ENCODE peak calls at places on chromosomes 12 and 14, in nine cellular contexts. One of them, this sample, is unnamed.

GRCh38 chr12:119176267-119177055 is 2.3 kb upstream of the HSPB8 start:
- DNase-seq in DMS153: peak; percentile 67
- DNase-seq in CD4-positive, alpha-beta memory T cell: no peak
- DNase-seq in stimulated activated CD8-positive, alpha-beta memory T cell treated with anti-CD3 and anti-CD28 coated beads, Interleukin-12 subunit alpha, Interleukin-12 subunit beta, amount 100 ng/mL, for 1 hour: no peak
- DNase-seq in stimulated activated CD4-positive, alpha-beta T cell treated with anti-CD3 and anti-CD28 coated beads, Interleukin-12 subunit alpha, Interleukin-12 subunit beta, amount 100 ng/mL, for 4 hours: no peak
- DNase-seq in activated naive CD4-positive, alpha-beta T cell treated with anti-CD3 and anti-CD28 coated beads, Interleukin-2, amount 10 ng/mL, durations not matched to agents 7 days and 5 days: no peak
- DNase-seq in NCI-H1105: no peak
- DNase-seq in nucleus accumbens: peak; percentile 14
- DNase-seq in GM23338: peak; percentile 45
- DNase-seq in this sample: peak; percentile 94

GRCh38 chr12:105580841-105581352 is 250.4 kb downstream of the C12orf75 start:
- DNase-seq in DMS153: no peak
- DNase-seq in CD4-positive, alpha-beta memory T cell: no peak
- DNase-seq in stimulated activated CD8-positive, alpha-beta memory T cell treated with anti-CD3 and anti-CD28 coated beads, Interleukin-12 subunit alpha, Interleukin-12 subunit beta, amount 100 ng/mL, for 1 hour: no peak
- DNase-seq in stimulated activated CD4-positive, alpha-beta T cell treated with anti-CD3 and anti-CD28 coated beads, Interleukin-12 subunit alpha, Interleukin-12 subunit beta, amount 100 ng/mL, for 4 hours: no peak
- DNase-seq in activated naive CD4-positive, alpha-beta T cell treated with anti-CD3 and anti-CD28 coated beads, Interleukin-2, amount 10 ng/mL, durations not matched to agents 7 days and 5 days: no peak
- DNase-seq in NCI-H1105: no peak
- DNase-seq in nucleus accumbens: no peak
- DNase-seq in GM23338: no peak
- DNase-seq in this sample: peak; percentile 2

GRCh38 chr12:107122452-107122958 is 29.2 kb upstream of the CRY1 start:
- DNase-seq in DMS153: no peak
- DNase-seq in CD4-positive, alpha-beta memory T cell: no peak
- DNase-seq in stimulated activated CD8-positive, alpha-beta memory T cell treated with anti-CD3 and anti-CD28 coated beads, Interleukin-12 subunit alpha, Interleukin-12 subunit beta, amount 100 ng/mL, for 1 hour: no peak
- DNase-seq in stimulated activated CD4-positive, alpha-beta T cell treated with anti-CD3 and anti-CD28 coated beads, Interleukin-12 subunit alpha, Interleukin-12 subunit beta, amount 100 ng/mL, for 4 hours: no peak
- DNase-seq in activated naive CD4-positive, alpha-beta T cell treated with anti-CD3 and anti-CD28 coated beads, Interleukin-2, amount 10 ng/mL, durations not matched to agents 7 days and 5 days: no peak
- DNase-seq in NCI-H1105: no peak
- DNase-seq in nucleus accumbens: no peak
- DNase-seq in GM23338: no peak
- DNase-seq in this sample: no peak

GRCh38 chr14:72433511-72433910 is 460.4 kb downstream of the DPF3 start:
- DNase-seq in DMS153: no peak
- DNase-seq in CD4-positive, alpha-beta memory T cell: no peak
- DNase-seq in stimulated activated CD8-positive, alpha-beta memory T cell treated with anti-CD3 and anti-CD28 coated beads, Interleukin-12 subunit alpha, Interleukin-12 subunit beta, amount 100 ng/mL, for 1 hour: no peak
- DNase-seq in stimulated activated CD4-positive, alpha-beta T cell treated with anti-CD3 and anti-CD28 coated beads, Interleukin-12 subunit alpha, Interleukin-12 subunit beta, amount 100 ng/mL, for 4 hours: no peak
- DNase-seq in activated naive CD4-positive, alpha-beta T cell treated with anti-CD3 and anti-CD28 coated beads, Interleukin-2, amount 10 ng/mL, durations not matched to agents 7 days and 5 days: no peak
- DNase-seq in NCI-H1105: no peak
- DNase-seq in nucleus accumbens: no peak
- DNase-seq in GM23338: no peak
- DNase-seq in this sample: no peak

GRCh38 chr14:72673179-72673578 is 220.7 kb downstream of the DPF3 start:
- DNase-seq in DMS153: no peak
- DNase-seq in CD4-positive, alpha-beta memory T cell: no peak
- DNase-seq in stimulated activated CD8-positive, alpha-beta memory T cell treated with anti-CD3 and anti-CD28 coated beads, Interleukin-12 subunit alpha, Interleukin-12 subunit beta, amount 100 ng/mL, for 1 hour: no peak
- DNase-seq in stimulated activated CD4-positive, alpha-beta T cell treated with anti-CD3 and anti-CD28 coated beads, Interleukin-12 subunit alpha, Interleukin-12 subunit beta, amount 100 ng/mL, for 4 hours: no peak
- DNase-seq in activated naive CD4-positive, alpha-beta T cell treated with anti-CD3 and anti-CD28 coated beads, Interleukin-2, amount 10 ng/mL, durations not matched to agents 7 days and 5 days: no peak
- DNase-seq in NCI-H1105: no peak
- DNase-seq in nucleus accumbens: no peak
- DNase-seq in GM23338: no peak
- DNase-seq in this sample: no peak

GRCh38 chr14:45251912-45252311 is 1.1 kb downstream of the MIS18BP1 start:
- DNase-seq in DMS153: no peak
- DNase-seq in CD4-positive, alpha-beta memory T cell: no peak
- DNase-seq in stimulated activated CD8-positive, alpha-beta memory T cell treated with anti-CD3 and anti-CD28 coated beads, Interleukin-12 subunit alpha, Interleukin-12 subunit beta, amount 100 ng/mL, for 1 hour: no peak
- DNase-seq in stimulated activated CD4-positive, alpha-beta T cell treated with anti-CD3 and anti-CD28 coated beads, Interleukin-12 subunit alpha, Interleukin-12 subunit beta, amount 100 ng/mL, for 4 hours: no peak
- DNase-seq in activated naive CD4-positive, alpha-beta T cell treated with anti-CD3 and anti-CD28 coated beads, Interleukin-2, amount 10 ng/mL, durations not matched to agents 7 days and 5 days: no peak
- DNase-seq in NCI-H1105: no peak
- DNase-seq in nucleus accumbens: no peak
- DNase-seq in GM23338: no peak
- DNase-seq in this sample: no peak

GRCh38 chr12:57626929-57627445 is 6.0 kb downstream of the B4GALNT1 start:
- DNase-seq in DMS153: no peak
- DNase-seq in CD4-positive, alpha-beta memory T cell: no peak
- DNase-seq in stimulated activated CD8-positive, alpha-beta memory T cell treated with anti-CD3 and anti-CD28 coated beads, Interleukin-12 subunit alpha, Interleukin-12 subunit beta, amount 100 ng/mL, for 1 hour: no peak
- DNase-seq in stimulated activated CD4-positive, alpha-beta T cell treated with anti-CD3 and anti-CD28 coated beads, Interleukin-12 subunit alpha, Interleukin-12 subunit beta, amount 100 ng/mL, for 4 hours: no peak
- DNase-seq in activated naive CD4-positive, alpha-beta T cell treated with anti-CD3 and anti-CD28 coated beads, Interleukin-2, amount 10 ng/mL, durations not matched to agents 7 days and 5 days: peak; percentile 19
- DNase-seq in NCI-H1105: no peak
- DNase-seq in nucleus accumbens: no peak
- DNase-seq in GM23338: no peak
- DNase-seq in this sample: no peak

GRCh38 chr12:82682326-82682725 is 4.4 kb upstream of the TMTC2 start:
- DNase-seq in DMS153: no peak
- DNase-seq in CD4-positive, alpha-beta memory T cell: no peak
- DNase-seq in stimulated activated CD8-positive, alpha-beta memory T cell treated with anti-CD3 and anti-CD28 coated beads, Interleukin-12 subunit alpha, Interleukin-12 subunit beta, amount 100 ng/mL, for 1 hour: no peak
- DNase-seq in stimulated activated CD4-positive, alpha-beta T cell treated with anti-CD3 and anti-CD28 coated beads, Interleukin-12 subunit alpha, Interleukin-12 subunit beta, amount 100 ng/mL, for 4 hours: no peak
- DNase-seq in activated naive CD4-positive, alpha-beta T cell treated with anti-CD3 and anti-CD28 coated beads, Interleukin-2, amount 10 ng/mL, durations not matched to agents 7 days and 5 days: no peak
- DNase-seq in NCI-H1105: no peak
- DNase-seq in nucleus accumbens: no peak
- DNase-seq in GM23338: peak; percentile 22
- DNase-seq in this sample: no peak

GRCh38 chr12:12088761-12089160 is 18.0 kb downstream of the BCL2L14 start:
- DNase-seq in DMS153: no peak
- DNase-seq in CD4-positive, alpha-beta memory T cell: no peak
- DNase-seq in stimulated activated CD8-positive, alpha-beta memory T cell treated with anti-CD3 and anti-CD28 coated beads, Interleukin-12 subunit alpha, Interleukin-12 subunit beta, amount 100 ng/mL, for 1 hour: no peak
- DNase-seq in stimulated activated CD4-positive, alpha-beta T cell treated with anti-CD3 and anti-CD28 coated beads, Interleukin-12 subunit alpha, Interleukin-12 subunit beta, amount 100 ng/mL, for 4 hours: no peak
- DNase-seq in activated naive CD4-positive, alpha-beta T cell treated with anti-CD3 and anti-CD28 coated beads, Interleukin-2, amount 10 ng/mL, durations not matched to agents 7 days and 5 days: no peak
- DNase-seq in NCI-H1105: no peak
- DNase-seq in nucleus accumbens: no peak
- DNase-seq in GM23338: no peak
- DNase-seq in this sample: no peak

GRCh38 chr12:49503674-49504180 is 35.1 kb upstream of the KCNH3 start:
- DNase-seq in DMS153: no peak
- DNase-seq in CD4-positive, alpha-beta memory T cell: no peak
- DNase-seq in stimulated activated CD8-positive, alpha-beta memory T cell treated with anti-CD3 and anti-CD28 coated beads, Interleukin-12 subunit alpha, Interleukin-12 subunit beta, amount 100 ng/mL, for 1 hour: no peak
- DNase-seq in stimulated activated CD4-positive, alpha-beta T cell treated with anti-CD3 and anti-CD28 coated beads, Interleukin-12 subunit alpha, Interleukin-12 subunit beta, amount 100 ng/mL, for 4 hours: no peak
- DNase-seq in activated naive CD4-positive, alpha-beta T cell treated with anti-CD3 and anti-CD28 coated beads, Interleukin-2, amount 10 ng/mL, durations not matched to agents 7 days and 5 days: no peak
- DNase-seq in NCI-H1105: no peak
- DNase-seq in nucleus accumbens: no peak
- DNase-seq in GM23338: peak; percentile 3
- DNase-seq in this sample: no peak

GRCh38 chr12:124422570-124423523 is 128.0 kb downstream of the RFLNA start:
- DNase-seq in DMS153: peak; percentile 80
- DNase-seq in CD4-positive, alpha-beta memory T cell: no peak
- DNase-seq in stimulated activated CD8-positive, alpha-beta memory T cell treated with anti-CD3 and anti-CD28 coated beads, Interleukin-12 subunit alpha, Interleukin-12 subunit beta, amount 100 ng/mL, for 1 hour: no peak
- DNase-seq in stimulated activated CD4-positive, alpha-beta T cell treated with anti-CD3 and anti-CD28 coated beads, Interleukin-12 subunit alpha, Interleukin-12 subunit beta, amount 100 ng/mL, for 4 hours: no peak
- DNase-seq in activated naive CD4-positive, alpha-beta T cell treated with anti-CD3 and anti-CD28 coated beads, Interleukin-2, amount 10 ng/mL, durations not matched to agents 7 days and 5 days: no peak
- DNase-seq in NCI-H1105: peak; percentile 10
- DNase-seq in nucleus accumbens: peak; percentile 78
- DNase-seq in GM23338: no peak
- DNase-seq in this sample: peak; percentile 89

GRCh38 chr14:100577321-100577985 is 9.8 kb downstream of the BEGAIN start:
- DNase-seq in DMS153: no peak
- DNase-seq in CD4-positive, alpha-beta memory T cell: no peak
- DNase-seq in stimulated activated CD8-positive, alpha-beta memory T cell treated with anti-CD3 and anti-CD28 coated beads, Interleukin-12 subunit alpha, Interleukin-12 subunit beta, amount 100 ng/mL, for 1 hour: no peak
- DNase-seq in stimulated activated CD4-positive, alpha-beta T cell treated with anti-CD3 and anti-CD28 coated beads, Interleukin-12 subunit alpha, Interleukin-12 subunit beta, amount 100 ng/mL, for 4 hours: no peak
- DNase-seq in activated naive CD4-positive, alpha-beta T cell treated with anti-CD3 and anti-CD28 coated beads, Interleukin-2, amount 10 ng/mL, durations not matched to agents 7 days and 5 days: no peak
- DNase-seq in NCI-H1105: no peak
- DNase-seq in nucleus accumbens: no peak
- DNase-seq in GM23338: no peak
- DNase-seq in this sample: no peak

GRCh38 chr12:131912526-131913274 is 16.4 kb upstream of the PUS1 start:
- DNase-seq in DMS153: no peak
- DNase-seq in CD4-positive, alpha-beta memory T cell: peak; percentile 34
- DNase-seq in stimulated activated CD8-positive, alpha-beta memory T cell treated with anti-CD3 and anti-CD28 coated beads, Interleukin-12 subunit alpha, Interleukin-12 subunit beta, amount 100 ng/mL, for 1 hour: no peak
- DNase-seq in stimulated activated CD4-positive, alpha-beta T cell treated with anti-CD3 and anti-CD28 coated beads, Interleukin-12 subunit alpha, Interleukin-12 subunit beta, amount 100 ng/mL, for 4 hours: no peak
- DNase-seq in activated naive CD4-positive, alpha-beta T cell treated with anti-CD3 and anti-CD28 coated beads, Interleukin-2, amount 10 ng/mL, durations not matched to agents 7 days and 5 days: no peak
- DNase-seq in NCI-H1105: no peak
- DNase-seq in nucleus accumbens: peak; percentile 32
- DNase-seq in GM23338: no peak
- DNase-seq in this sample: peak; percentile 100

GRCh38 chr14:96166475-96167223 is 38.0 kb upstream of the BDKRB2 start:
- DNase-seq in DMS153: no peak
- DNase-seq in CD4-positive, alpha-beta memory T cell: no peak
- DNase-seq in stimulated activated CD8-positive, alpha-beta memory T cell treated with anti-CD3 and anti-CD28 coated beads, Interleukin-12 subunit alpha, Interleukin-12 subunit beta, amount 100 ng/mL, for 1 hour: no peak
- DNase-seq in stimulated activated CD4-positive, alpha-beta T cell treated with anti-CD3 and anti-CD28 coated beads, Interleukin-12 subunit alpha, Interleukin-12 subunit beta, amount 100 ng/mL, for 4 hours: no peak
- DNase-seq in activated naive CD4-positive, alpha-beta T cell treated with anti-CD3 and anti-CD28 coated beads, Interleukin-2, amount 10 ng/mL, durations not matched to agents 7 days and 5 days: no peak
- DNase-seq in NCI-H1105: no peak
- DNase-seq in nucleus accumbens: no peak
- DNase-seq in GM23338: no peak
- DNase-seq in this sample: no peak

GRCh38 chr14:103057372-103058208 is at the start of gene CDC42BPB:
- DNase-seq in DMS153: peak; percentile 38
- DNase-seq in CD4-positive, alpha-beta memory T cell: peak; percentile 58
- DNase-seq in stimulated activated CD8-positive, alpha-beta memory T cell treated with anti-CD3 and anti-CD28 coated beads, Interleukin-12 subunit alpha, Interleukin-12 subunit beta, amount 100 ng/mL, for 1 hour: peak; percentile 36
- DNase-seq in stimulated activated CD4-positive, alpha-beta T cell treated with anti-CD3 and anti-CD28 coated beads, Interleukin-12 subunit alpha, Interleukin-12 subunit beta, amount 100 ng/mL, for 4 hours: peak; percentile 54
- DNase-seq in activated naive CD4-positive, alpha-beta T cell treated with anti-CD3 and anti-CD28 coated beads, Interleukin-2, amount 10 ng/mL, durations not matched to agents 7 days and 5 days: peak; percentile 63
- DNase-seq in NCI-H1105: peak; percentile 88
- DNase-seq in nucleus accumbens: peak; percentile 90
- DNase-seq in GM23338: peak; percentile 92
- DNase-seq in this sample: peak; percentile 91

GRCh38 chr12:3838065-3838464 is 35.1 kb downstream of the PARP11 start:
- DNase-seq in DMS153: no peak
- DNase-seq in CD4-positive, alpha-beta memory T cell: no peak
- DNase-seq in stimulated activated CD8-positive, alpha-beta memory T cell treated with anti-CD3 and anti-CD28 coated beads, Interleukin-12 subunit alpha, Interleukin-12 subunit beta, amount 100 ng/mL, for 1 hour: no peak
- DNase-seq in stimulated activated CD4-positive, alpha-beta T cell treated with anti-CD3 and anti-CD28 coated beads, Interleukin-12 subunit alpha, Interleukin-12 subunit beta, amount 100 ng/mL, for 4 hours: no peak
- DNase-seq in activated naive CD4-positive, alpha-beta T cell treated with anti-CD3 and anti-CD28 coated beads, Interleukin-2, amount 10 ng/mL, durations not matched to agents 7 days and 5 days: no peak
- DNase-seq in NCI-H1105: no peak
- DNase-seq in nucleus accumbens: no peak
- DNase-seq in GM23338: no peak
- DNase-seq in this sample: no peak

GRCh38 chr14:78848234-78848820 is 678.2 kb downstream of the NRXN3 start:
- DNase-seq in DMS153: peak; percentile 47
- DNase-seq in CD4-positive, alpha-beta memory T cell: no peak
- DNase-seq in stimulated activated CD8-positive, alpha-beta memory T cell treated with anti-CD3 and anti-CD28 coated beads, Interleukin-12 subunit alpha, Interleukin-12 subunit beta, amount 100 ng/mL, for 1 hour: no peak
- DNase-seq in stimulated activated CD4-positive, alpha-beta T cell treated with anti-CD3 and anti-CD28 coated beads, Interleukin-12 subunit alpha, Interleukin-12 subunit beta, amount 100 ng/mL, for 4 hours: no peak
- DNase-seq in activated naive CD4-positive, alpha-beta T cell treated with anti-CD3 and anti-CD28 coated beads, Interleukin-2, amount 10 ng/mL, durations not matched to agents 7 days and 5 days: peak; percentile 38
- DNase-seq in NCI-H1105: peak; percentile 59
- DNase-seq in nucleus accumbens: peak; percentile 12
- DNase-seq in GM23338: peak; percentile 82
- DNase-seq in this sample: peak; percentile 26

GRCh38 chr14:52602131-52602530 is 49.5 kb downstream of the GPR137C start:
- DNase-seq in DMS153: no peak
- DNase-seq in CD4-positive, alpha-beta memory T cell: no peak
- DNase-seq in stimulated activated CD8-positive, alpha-beta memory T cell treated with anti-CD3 and anti-CD28 coated beads, Interleukin-12 subunit alpha, Interleukin-12 subunit beta, amount 100 ng/mL, for 1 hour: no peak
- DNase-seq in stimulated activated CD4-positive, alpha-beta T cell treated with anti-CD3 and anti-CD28 coated beads, Interleukin-12 subunit alpha, Interleukin-12 subunit beta, amount 100 ng/mL, for 4 hours: no peak
- DNase-seq in activated naive CD4-positive, alpha-beta T cell treated with anti-CD3 and anti-CD28 coated beads, Interleukin-2, amount 10 ng/mL, durations not matched to agents 7 days and 5 days: no peak
- DNase-seq in NCI-H1105: no peak
- DNase-seq in nucleus accumbens: no peak
- DNase-seq in GM23338: no peak
- DNase-seq in this sample: no peak

GRCh38 chr12:64737539-64737938 is 21.7 kb downstream of the GNS start:
- DNase-seq in DMS153: peak; percentile 39
- DNase-seq in CD4-positive, alpha-beta memory T cell: peak; percentile 71
- DNase-seq in stimulated activated CD8-positive, alpha-beta memory T cell treated with anti-CD3 and anti-CD28 coated beads, Interleukin-12 subunit alpha, Interleukin-12 subunit beta, amount 100 ng/mL, for 1 hour: no peak
- DNase-seq in stimulated activated CD4-positive, alpha-beta T cell treated with anti-CD3 and anti-CD28 coated beads, Interleukin-12 subunit alpha, Interleukin-12 subunit beta, amount 100 ng/mL, for 4 hours: no peak
- DNase-seq in activated naive CD4-positive, alpha-beta T cell treated with anti-CD3 and anti-CD28 coated beads, Interleukin-2, amount 10 ng/mL, durations not matched to agents 7 days and 5 days: peak; percentile 57
- DNase-seq in NCI-H1105: no peak
- DNase-seq in nucleus accumbens: no peak
- DNase-seq in GM23338: no peak
- DNase-seq in this sample: no peak

GRCh38 chr12:120497524-120498150 is 1.7 kb downstream of the DYNLL1 start:
- DNase-seq in DMS153: no peak
- DNase-seq in CD4-positive, alpha-beta memory T cell: no peak
- DNase-seq in stimulated activated CD8-positive, alpha-beta memory T cell treated with anti-CD3 and anti-CD28 coated beads, Interleukin-12 subunit alpha, Interleukin-12 subunit beta, amount 100 ng/mL, for 1 hour: no peak
- DNase-seq in stimulated activated CD4-positive, alpha-beta T cell treated with anti-CD3 and anti-CD28 coated beads, Interleukin-12 subunit alpha, Interleukin-12 subunit beta, amount 100 ng/mL, for 4 hours: no peak
- DNase-seq in activated naive CD4-positive, alpha-beta T cell treated with anti-CD3 and anti-CD28 coated beads, Interleukin-2, amount 10 ng/mL, durations not matched to agents 7 days and 5 days: no peak
- DNase-seq in NCI-H1105: no peak
- DNase-seq in nucleus accumbens: no peak
- DNase-seq in GM23338: no peak
- DNase-seq in this sample: no peak

GRCh38 chr14:59582845-59583509 is 6.4 kb upstream of the CCDC175 start:
- DNase-seq in DMS153: no peak
- DNase-seq in CD4-positive, alpha-beta memory T cell: no peak
- DNase-seq in stimulated activated CD8-positive, alpha-beta memory T cell treated with anti-CD3 and anti-CD28 coated beads, Interleukin-12 subunit alpha, Interleukin-12 subunit beta, amount 100 ng/mL, for 1 hour: no peak
- DNase-seq in stimulated activated CD4-positive, alpha-beta T cell treated with anti-CD3 and anti-CD28 coated beads, Interleukin-12 subunit alpha, Interleukin-12 subunit beta, amount 100 ng/mL, for 4 hours: no peak
- DNase-seq in activated naive CD4-positive, alpha-beta T cell treated with anti-CD3 and anti-CD28 coated beads, Interleukin-2, amount 10 ng/mL, durations not matched to agents 7 days and 5 days: no peak
- DNase-seq in NCI-H1105: no peak
- DNase-seq in nucleus accumbens: no peak
- DNase-seq in GM23338: peak; percentile 73
- DNase-seq in this sample: peak; percentile 17

GRCh38 chr12:82650627-82651337 is 35.9 kb upstream of the TMTC2 start:
- DNase-seq in DMS153: no peak
- DNase-seq in CD4-positive, alpha-beta memory T cell: peak; percentile 46
- DNase-seq in stimulated activated CD8-positive, alpha-beta memory T cell treated with anti-CD3 and anti-CD28 coated beads, Interleukin-12 subunit alpha, Interleukin-12 subunit beta, amount 100 ng/mL, for 1 hour: no peak
- DNase-seq in stimulated activated CD4-positive, alpha-beta T cell treated with anti-CD3 and anti-CD28 coated beads, Interleukin-12 subunit alpha, Interleukin-12 subunit beta, amount 100 ng/mL, for 4 hours: no peak
- DNase-seq in activated naive CD4-positive, alpha-beta T cell treated with anti-CD3 and anti-CD28 coated beads, Interleukin-2, amount 10 ng/mL, durations not matched to agents 7 days and 5 days: no peak
- DNase-seq in NCI-H1105: no peak
- DNase-seq in nucleus accumbens: no peak
- DNase-seq in GM23338: no peak
- DNase-seq in this sample: no peak

GRCh38 chr12:81570234-81570633 is 188.9 kb downstream of the PPFIA2 start:
- DNase-seq in DMS153: no peak
- DNase-seq in CD4-positive, alpha-beta memory T cell: no peak
- DNase-seq in stimulated activated CD8-positive, alpha-beta memory T cell treated with anti-CD3 and anti-CD28 coated beads, Interleukin-12 subunit alpha, Interleukin-12 subunit beta, amount 100 ng/mL, for 1 hour: no peak
- DNase-seq in stimulated activated CD4-positive, alpha-beta T cell treated with anti-CD3 and anti-CD28 coated beads, Interleukin-12 subunit alpha, Interleukin-12 subunit beta, amount 100 ng/mL, for 4 hours: no peak
- DNase-seq in activated naive CD4-positive, alpha-beta T cell treated with anti-CD3 and anti-CD28 coated beads, Interleukin-2, amount 10 ng/mL, durations not matched to agents 7 days and 5 days: no peak
- DNase-seq in NCI-H1105: no peak
- DNase-seq in nucleus accumbens: no peak
- DNase-seq in GM23338: no peak
- DNase-seq in this sample: no peak

GRCh38 chr14:99534863-99535262 is 53.7 kb downstream of the CCNK start:
- DNase-seq in DMS153: no peak
- DNase-seq in CD4-positive, alpha-beta memory T cell: peak; percentile 27
- DNase-seq in stimulated activated CD8-positive, alpha-beta memory T cell treated with anti-CD3 and anti-CD28 coated beads, Interleukin-12 subunit alpha, Interleukin-12 subunit beta, amount 100 ng/mL, for 1 hour: no peak
- DNase-seq in stimulated activated CD4-positive, alpha-beta T cell treated with anti-CD3 and anti-CD28 coated beads, Interleukin-12 subunit alpha, Interleukin-12 subunit beta, amount 100 ng/mL, for 4 hours: no peak
- DNase-seq in activated naive CD4-positive, alpha-beta T cell treated with anti-CD3 and anti-CD28 coated beads, Interleukin-2, amount 10 ng/mL, durations not matched to agents 7 days and 5 days: no peak
- DNase-seq in NCI-H1105: no peak
- DNase-seq in nucleus accumbens: peak; percentile 33
- DNase-seq in GM23338: no peak
- DNase-seq in this sample: no peak

GRCh38 chr12:102061096-102061555 is 665 bp downstream of the WASHC3 start:
- DNase-seq in DMS153: no peak
- DNase-seq in CD4-positive, alpha-beta memory T cell: peak; percentile 67
- DNase-seq in stimulated activated CD8-positive, alpha-beta memory T cell treated with anti-CD3 and anti-CD28 coated beads, Interleukin-12 subunit alpha, Interleukin-12 subunit beta, amount 100 ng/mL, for 1 hour: no peak
- DNase-seq in stimulated activated CD4-positive, alpha-beta T cell treated with anti-CD3 and anti-CD28 coated beads, Interleukin-12 subunit alpha, Interleukin-12 subunit beta, amount 100 ng/mL, for 4 hours: no peak
- DNase-seq in activated naive CD4-positive, alpha-beta T cell treated with anti-CD3 and anti-CD28 coated beads, Interleukin-2, amount 10 ng/mL, durations not matched to agents 7 days and 5 days: peak; percentile 25
- DNase-seq in NCI-H1105: no peak
- DNase-seq in nucleus accumbens: no peak
- DNase-seq in GM23338: no peak
- DNase-seq in this sample: no peak

GRCh38 chr14:99389171-99389826 is 91.4 kb downstream of the SETD3 start:
- DNase-seq in DMS153: no peak
- DNase-seq in CD4-positive, alpha-beta memory T cell: no peak
- DNase-seq in stimulated activated CD8-positive, alpha-beta memory T cell treated with anti-CD3 and anti-CD28 coated beads, Interleukin-12 subunit alpha, Interleukin-12 subunit beta, amount 100 ng/mL, for 1 hour: peak; percentile 12
- DNase-seq in stimulated activated CD4-positive, alpha-beta T cell treated with anti-CD3 and anti-CD28 coated beads, Interleukin-12 subunit alpha, Interleukin-12 subunit beta, amount 100 ng/mL, for 4 hours: peak; percentile 52
- DNase-seq in activated naive CD4-positive, alpha-beta T cell treated with anti-CD3 and anti-CD28 coated beads, Interleukin-2, amount 10 ng/mL, durations not matched to agents 7 days and 5 days: peak; percentile 32
- DNase-seq in NCI-H1105: no peak
- DNase-seq in nucleus accumbens: no peak
- DNase-seq in GM23338: peak; percentile 92
- DNase-seq in this sample: peak; percentile 30

GRCh38 chr14:38145142-38145541 is 62.6 kb upstream of the SSTR1 start:
- DNase-seq in DMS153: peak; percentile 24
- DNase-seq in CD4-positive, alpha-beta memory T cell: no peak
- DNase-seq in stimulated activated CD8-positive, alpha-beta memory T cell treated with anti-CD3 and anti-CD28 coated beads, Interleukin-12 subunit alpha, Interleukin-12 subunit beta, amount 100 ng/mL, for 1 hour: no peak
- DNase-seq in stimulated activated CD4-positive, alpha-beta T cell treated with anti-CD3 and anti-CD28 coated beads, Interleukin-12 subunit alpha, Interleukin-12 subunit beta, amount 100 ng/mL, for 4 hours: no peak
- DNase-seq in activated naive CD4-positive, alpha-beta T cell treated with anti-CD3 and anti-CD28 coated beads, Interleukin-2, amount 10 ng/mL, durations not matched to agents 7 days and 5 days: no peak
- DNase-seq in NCI-H1105: peak; percentile 22
- DNase-seq in nucleus accumbens: no peak
- DNase-seq in GM23338: no peak
- DNase-seq in this sample: no peak

GRCh38 chr14:38255408-38255672 is 553 bp downstream of the CLEC14A start:
- DNase-seq in DMS153: no peak
- DNase-seq in CD4-positive, alpha-beta memory T cell: no peak
- DNase-seq in stimulated activated CD8-positive, alpha-beta memory T cell treated with anti-CD3 and anti-CD28 coated beads, Interleukin-12 subunit alpha, Interleukin-12 subunit beta, amount 100 ng/mL, for 1 hour: no peak
- DNase-seq in stimulated activated CD4-positive, alpha-beta T cell treated with anti-CD3 and anti-CD28 coated beads, Interleukin-12 subunit alpha, Interleukin-12 subunit beta, amount 100 ng/mL, for 4 hours: no peak
- DNase-seq in activated naive CD4-positive, alpha-beta T cell treated with anti-CD3 and anti-CD28 coated beads, Interleukin-2, amount 10 ng/mL, durations not matched to agents 7 days and 5 days: peak; percentile 26
- DNase-seq in NCI-H1105: no peak
- DNase-seq in nucleus accumbens: no peak
- DNase-seq in GM23338: peak; percentile 74
- DNase-seq in this sample: no peak

GRCh38 chr12:15613981-15614380 is 175.2 kb downstream of the EPS8 start:
- DNase-seq in DMS153: no peak
- DNase-seq in CD4-positive, alpha-beta memory T cell: no peak
- DNase-seq in stimulated activated CD8-positive, alpha-beta memory T cell treated with anti-CD3 and anti-CD28 coated beads, Interleukin-12 subunit alpha, Interleukin-12 subunit beta, amount 100 ng/mL, for 1 hour: no peak
- DNase-seq in stimulated activated CD4-positive, alpha-beta T cell treated with anti-CD3 and anti-CD28 coated beads, Interleukin-12 subunit alpha, Interleukin-12 subunit beta, amount 100 ng/mL, for 4 hours: no peak
- DNase-seq in activated naive CD4-positive, alpha-beta T cell treated with anti-CD3 and anti-CD28 coated beads, Interleukin-2, amount 10 ng/mL, durations not matched to agents 7 days and 5 days: no peak
- DNase-seq in NCI-H1105: no peak
- DNase-seq in nucleus accumbens: no peak
- DNase-seq in GM23338: no peak
- DNase-seq in this sample: no peak

GRCh38 chr14:105432657-105433056 is 13.0 kb downstream of the MTA1 start:
- DNase-seq in DMS153: no peak
- DNase-seq in CD4-positive, alpha-beta memory T cell: no peak
- DNase-seq in stimulated activated CD8-positive, alpha-beta memory T cell treated with anti-CD3 and anti-CD28 coated beads, Interleukin-12 subunit alpha, Interleukin-12 subunit beta, amount 100 ng/mL, for 1 hour: no peak
- DNase-seq in stimulated activated CD4-positive, alpha-beta T cell treated with anti-CD3 and anti-CD28 coated beads, Interleukin-12 subunit alpha, Interleukin-12 subunit beta, amount 100 ng/mL, for 4 hours: no peak
- DNase-seq in activated naive CD4-positive, alpha-beta T cell treated with anti-CD3 and anti-CD28 coated beads, Interleukin-2, amount 10 ng/mL, durations not matched to agents 7 days and 5 days: no peak
- DNase-seq in NCI-H1105: no peak
- DNase-seq in nucleus accumbens: no peak
- DNase-seq in GM23338: no peak
- DNase-seq in this sample: no peak

This sample was measured in adrenal gland.